ENCODE peak calls at places on chromosomes 5 and 9, in seven cellular contexts. X is HCT116, C is fibroblast of lung, W is neural progenitor cell, J is GM12878, T is K562, L is hepatocyte. I is an unnamed sample. For H3K4me1, the result is how much of the 10 kb centered on the place peaks cover.

GRCh38 chr5:14834584-14835540 is 36.7 kb downstream of the ANKH start:
- DNase-seq in J (no peak), W (no peak), X (no peak), C (peak), T (no peak), L (no peak), I (no peak)

GRCh38 chr5:56733580-56733979 is 81.8 kb upstream of the MAP3K1 start:
- DNase-seq in C (no peak), W (no peak), X (no peak), T (no peak), L (no peak), J (no peak), I (no peak)

GRCh38 chr9:21964925-21965385 is 29.2 kb downstream of the CDKN2A start:
- DNase-seq in C (peak), L (peak), T (no peak), X (no peak), W (peak), J (no peak), I (no peak)

GRCh38 chr5:92795633-92796032 is 785.4 kb downstream of the NR2F1-AS1 start:
- DNase-seq in W (no peak), C (no peak), X (no peak), L (no peak), J (no peak), T (no peak), I (no peak)

GRCh38 chr5:141695627-141696180 is 13.7 kb upstream of the ARAP3 start:
- DNase-seq in L (no peak), T (no peak), J (no peak), X (no peak), W (no peak), C (peak), I (peak)

GRCh38 chr5:9898319-9898718 is 268.2 kb upstream of the TAS2R1 start:
- DNase-seq in X (peak), C (peak), J (no peak), L (peak), T (peak), W (peak), I (peak)

GRCh38 chr9:967851-968641 is 8.4 kb upstream of the DMRT3 start:
- DNase-seq in T (no peak), L (no peak), X (no peak), W (peak), C (no peak), J (no peak), I (peak)

GRCh38 chr9:112002847-112003457 is 106.3 kb downstream of the UGCG start:
- DNase-seq in L (no peak), J (no peak), X (no peak), C (peak), T (no peak), W (no peak), I (no peak)

GRCh38 chr5:12883395-12883794 is 979.1 kb upstream of the CTNND2 start:
- DNase-seq in L (no peak), X (no peak), T (no peak), W (peak), J (no peak), C (no peak), I (no peak)

GRCh38 chr5:65791721-65792698 is 70.0 kb downstream of the NLN start:
- DNase-seq in T (no peak), W (no peak), C (peak), L (no peak), X (no peak), J (no peak), I (no peak)

GRCh38 chr5:79886940-79887339 is 104.1 kb downstream of the MTX3 start:
- DNase-seq in C (no peak), T (no peak), J (peak), X (no peak), W (no peak), L (no peak), I (no peak)

GRCh38 chr5:61790007-61790406 is 457.9 kb downstream of the ZSWIM6 start:
- DNase-seq in W (no peak), J (no peak), X (no peak), C (no peak), L (no peak), T (no peak), I (no peak)

GRCh38 chr9:105065119-105066088 is 137.4 kb upstream of the ABCA1 start:
- DNase-seq in C (no peak), T (no peak), X (no peak), J (no peak), W (no peak), L (peak), I (no peak)

GRCh38 chr5:167814828-167815227 is 476.6 kb upstream of the WWC1 start:
- DNase-seq in W (no peak), X (no peak), J (no peak), C (peak), T (no peak), L (no peak), I (no peak)

GRCh38 chr5:59785701-59786100 is 107.8 kb downstream of the PDE4D start:
- DNase-seq in T (no peak), L (no peak), J (no peak), C (no peak), W (no peak), X (no peak), I (no peak)

GRCh38 chr5:151696470-151697061 is 9.9 kb upstream of the SPARC start:
- DNase-seq in J (no peak), C (peak), X (no peak), T (no peak), L (peak), W (peak), I (peak)

GRCh38 chr5:133978943-133979342 is 10.5 kb upstream of the C5orf15 start:
- DNase-seq in T (no peak), X (no peak), W (no peak), L (no peak), C (no peak), J (no peak), I (no peak)
- TF ChIP-seq EZH2 in T (no peak), X (no peak), W (no peak), L (no peak), C (no peak), J (no peak), I (no peak)

GRCh38 chr9:6184749-6185645 is 30.6 kb upstream of the IL33 start:
- DNase-seq in W (no peak), X (no peak), T (no peak), C (peak), J (peak), L (peak), I (no peak)
- H3K4me3 ChIP-seq in W (no peak), X (no peak), T (no peak), C (no peak), J (peak), L (no peak), I (no peak)

GRCh38 chr9:121885345-121885901 is 207.7 kb downstream of the TTLL11 start:
- DNase-seq in T (no peak), W (no peak), J (no peak), C (peak), L (no peak), X (no peak), I (no peak)
- H3K4me1 ChIP-seq in T (under half), W (under half), J (under half), C (under half), L (under half), X (under half), I (under half)

GRCh38 chr5:178115136-178115834 is 2.0 kb downstream of the N4BP3 start:
- DNase-seq in C (no peak), W (peak), J (no peak), T (no peak), L (no peak), X (no peak), I (no peak)
- TF ChIP-seq EZH2 in C (no peak), W (no peak), J (no peak), T (no peak), L (no peak), X (no peak), I (no peak)

I was measured in A673.